ENCODE peak calls at places on chromosomes 5 and 9, in four cellular contexts. M is PC-9, H is WTC11, N is natural killer cell. W is an unnamed sample.

GRCh38 chr5:88732181-88732633 is 150.8 kb downstream of the MEF2C start:
- DNase-seq in N (no peak), M (no peak), H (no peak), W (no peak)

GRCh38 chr9:123645126-123645525 is 284.8 kb downstream of the DENND1A start:
- DNase-seq in N (no peak), M (no peak), H (no peak), W (no peak)

GRCh38 chr9:128633601-128634000 is 23.0 kb downstream of the DYNC2I2 start:
- DNase-seq in H (no peak), N (no peak), M (no peak), W (no peak)

GRCh38 chr9:71819115-71819739 is 50.9 kb upstream of the CEMIP2 start:
- DNase-seq in N (no peak), H (peak; percentile 23), M (peak; percentile 28), W (no peak)

GRCh38 chr5:30968971-30969370 is 224.5 kb upstream of the CDH6 start:
- DNase-seq in M (no peak), H (no peak), N (no peak), W (no peak)

GRCh38 chr9:138038244-138038671 is 160.7 kb downstream of the CACNA1B start:
- DNase-seq in H (no peak), M (no peak), N (no peak), W (peak; percentile 24)

GRCh38 chr5:56763711-56764466 is 51.5 kb upstream of the MAP3K1 start:
- DNase-seq in N (no peak), H (no peak), M (peak; percentile 83), W (no peak)

GRCh38 chr9:134634190-134634589 is 7.4 kb upstream of the COL5A1 start:
- DNase-seq in H (peak; percentile 4), M (no peak), N (no peak), W (no peak)

GRCh38 chr5:126972062-126972895 is 58.1 kb downstream of the MARCHF3 start:
- DNase-seq in M (no peak), N (peak; percentile 52), H (no peak), W (no peak)

GRCh38 chr5:95572016-95572415 is 17.1 kb downstream of the ARSK start:
- DNase-seq in N (no peak), H (no peak), M (no peak), W (no peak)

GRCh38 chr9:38652486-38652885 is 32.1 kb upstream of the ANKRD18A start:
- DNase-seq in N (no peak), H (no peak), M (no peak), W (no peak)

GRCh38 chr5:172389578-172390112 is 64.7 kb downstream of the SH3PXD2B start:
- DNase-seq in N (no peak), H (no peak), M (no peak), W (no peak)

GRCh38 chr9:37486256-37486615 is 488 bp downstream of the POLR1E start:
- DNase-seq in H (no peak), N (no peak), M (no peak), W (no peak)

GRCh38 chr5:352639-353598 is 31.4 kb downstream of the AHRR start:
- DNase-seq in N (no peak), M (no peak), H (no peak), W (no peak)

DNA sequence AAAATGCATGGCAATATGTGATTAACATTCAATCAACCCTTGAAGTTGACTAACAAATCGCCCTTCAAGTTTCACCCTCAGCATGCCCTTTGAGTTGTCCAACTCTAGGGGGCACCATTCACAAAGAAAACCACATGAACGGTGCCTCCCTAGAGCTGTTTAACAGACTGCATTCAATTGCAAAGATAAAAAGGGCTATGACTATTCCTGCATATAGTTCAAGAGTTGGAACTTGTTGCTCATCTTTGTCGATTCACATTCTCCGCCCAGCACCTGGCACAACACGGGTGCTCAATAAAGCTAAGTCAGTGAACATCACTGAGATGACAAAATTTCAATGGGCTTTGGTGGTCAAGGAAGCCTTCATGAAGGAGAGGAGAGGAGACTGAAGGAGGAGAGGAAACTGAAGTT is 69.6 kb upstream of the SLC30A5 start:
- DNase-seq in H (peak; percentile 20), M (peak; percentile 22), N (no peak), W (no peak)
- TF ChIP-seq CTCF in H (peak; percentile 66), M (peak; percentile 80), N (peak; percentile 28), W (peak; percentile 79)

DNA sequence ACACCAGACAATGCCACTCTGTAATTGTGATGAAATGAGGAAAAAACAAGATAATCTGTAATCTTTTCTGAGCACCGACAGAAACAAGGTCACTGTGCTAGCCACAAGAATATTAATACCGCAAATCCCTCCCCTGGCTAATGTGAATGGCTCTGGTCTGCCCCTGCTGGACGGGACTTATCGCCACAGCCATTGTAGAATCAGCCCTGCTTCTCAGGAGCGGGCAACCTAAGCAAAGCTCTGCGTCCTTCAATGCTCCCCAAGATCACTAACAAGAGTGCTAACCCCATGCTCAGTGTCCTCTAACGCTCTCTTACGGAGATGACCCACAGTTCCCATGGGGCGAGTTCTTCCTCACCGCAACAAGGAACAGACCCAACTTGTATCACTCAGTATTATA is 42.7 kb downstream of the OR2V1 start:
- DNase-seq in H (peak; percentile 62), N (no peak), M (no peak), W (no peak)
- TF ChIP-seq CTCF in H (no peak), N (no peak), M (peak; percentile 58), W (peak; percentile 68)

GRCh38 chr9:121895836-121896544 is 197.1 kb downstream of the TTLL11 start:
- DNase-seq in M (no peak), H (no peak), N (no peak), W (no peak)
- TF ChIP-seq CTCF in M (no peak), H (no peak), N (no peak), W (no peak)

GRCh38 chr5:77230727-77231469 is 20.4 kb downstream of the PDE8B start:
- DNase-seq in M (no peak), N (no peak), H (peak; percentile 28), W (no peak)
- TF ChIP-seq CTCF in M (peak; percentile 35), N (no peak), H (no peak), W (peak; percentile 49)

GRCh38 chr5:14665949-14666741 is 1.6 kb downstream of the OTULIN start:
- DNase-seq in M (no peak), N (peak; percentile 28), H (no peak), W (no peak)
- TF ChIP-seq CTCF in M (no peak), N (no peak), H (no peak), W (peak; percentile 64)

GRCh38 chr9:1709347-1709746 is 305.8 kb upstream of the SMARCA2 start:
- DNase-seq in H (no peak), M (no peak), N (no peak), W (no peak)
- TF ChIP-seq CTCF in H (no peak), M (peak; percentile 34), N (no peak), W (peak; percentile 51)

GRCh38 chr9:121720992-121721350 is 69.5 kb downstream of the DAB2IP start:
- DNase-seq in H (no peak), N (no peak), M (no peak), W (no peak)
- TF ChIP-seq CTCF in H (no peak), N (no peak), M (peak; percentile 42), W (no peak)

GRCh38 chr5:87109749-87110148 is 157.9 kb upstream of the RASA1 start:
- DNase-seq in M (no peak), N (no peak), H (no peak), W (no peak)

GRCh38 chr5:87103616-87104287 is 163.9 kb upstream of the RASA1 start:
- DNase-seq in H (no peak), M (no peak), N (no peak), W (no peak)

GRCh38 chr5:87102841-87103240 is 164.8 kb upstream of the RASA1 start:
- DNase-seq in H (no peak), M (no peak), N (no peak), W (no peak)

GRCh38 chr5:87101321-87101720 is 166.4 kb upstream of the RASA1 start:
- DNase-seq in N (no peak), H (no peak), M (no peak), W (no peak)

DNA sequence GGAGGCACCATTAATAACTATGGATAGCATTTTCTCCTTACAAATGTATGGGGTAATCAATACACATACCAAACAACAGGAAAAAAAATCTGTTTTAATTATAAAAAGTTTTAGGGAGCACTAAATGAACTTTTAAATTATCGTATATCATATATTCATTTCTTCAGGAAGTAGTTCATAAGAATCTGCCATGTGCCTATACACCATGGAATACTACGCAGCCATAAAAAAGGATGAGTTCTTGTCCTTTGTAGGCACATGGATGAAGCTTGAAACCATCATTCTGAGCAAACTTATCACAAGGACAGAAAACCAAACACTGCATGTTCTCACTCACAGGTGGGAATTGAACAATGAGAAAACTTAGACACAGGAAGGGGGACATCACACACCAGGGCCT is 162.1 kb upstream of the RASA1 start:
- DNase-seq in N (no peak), M (no peak), H (no peak), W (no peak)
- TF ChIP-seq CTCF in N (no peak), M (no peak), H (no peak), W (no peak)

GRCh38 chr5:59798862-59799667 is 94.5 kb downstream of the PDE4D start:
- DNase-seq in H (no peak), M (peak; percentile 31), N (no peak), W (no peak)

GRCh38 chr5:59795141-59795540 is 98.4 kb downstream of the PDE4D start:
- DNase-seq in N (no peak), M (no peak), H (no peak), W (no peak)

GRCh38 chr5:59799668-59800374 is 93.7 kb downstream of the PDE4D start:
- DNase-seq in N (no peak), M (peak; percentile 28), H (no peak), W (no peak)

DNA sequence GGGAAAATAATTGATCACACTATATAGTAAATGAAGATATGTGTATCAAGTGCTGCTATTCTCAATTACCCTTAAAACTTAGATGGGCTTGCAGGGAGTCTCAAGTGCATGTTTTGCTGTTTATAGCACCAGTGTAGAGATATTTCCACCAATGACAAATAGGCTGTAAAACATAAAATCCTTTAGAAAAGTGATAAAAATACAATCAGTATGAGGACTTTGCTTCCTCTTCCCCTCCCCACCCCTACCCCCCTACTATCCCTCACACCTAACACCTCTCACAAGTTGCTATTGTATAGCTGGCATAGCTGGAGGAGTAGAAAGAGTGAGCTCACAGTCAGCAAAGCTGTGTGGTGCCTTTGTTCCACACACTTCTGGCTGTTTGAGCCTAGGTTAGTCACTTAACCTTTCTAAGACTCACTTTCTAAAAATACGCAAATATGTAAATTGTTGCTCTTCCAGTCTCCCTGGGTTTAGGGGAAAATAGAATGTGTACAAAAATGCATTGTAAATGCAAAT is 93.1 kb downstream of the PDE4D start:
- DNase-seq in N (no peak), H (no peak), M (no peak), W (no peak)
- TF ChIP-seq CTCF in N (peak; percentile 43), H (no peak), M (peak; percentile 6), W (peak; percentile 8)

DNA sequence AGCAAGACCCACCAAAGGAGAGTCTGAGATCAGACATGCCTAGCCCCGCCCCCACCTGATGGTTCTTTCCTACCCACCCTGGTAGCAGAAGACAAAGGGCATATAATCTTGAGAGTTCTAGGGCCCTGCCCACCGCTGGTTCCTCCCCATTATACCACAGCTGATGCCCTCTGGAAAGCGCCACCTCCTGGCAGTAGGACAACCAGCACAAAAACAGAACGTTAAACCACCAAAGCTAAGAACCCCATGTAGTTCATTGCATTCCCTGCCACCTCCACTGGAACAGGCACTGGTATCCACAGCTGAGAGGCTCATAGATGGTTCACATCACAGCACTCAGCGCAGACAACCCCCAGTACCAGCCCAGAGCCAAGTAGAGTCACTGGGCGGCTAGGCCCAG is 81.2 kb upstream of the TRPC7 start:
- DNase-seq in N (no peak), H (no peak), M (no peak), W (no peak)
- TF ChIP-seq CTCF in N (no peak), H (no peak), M (no peak), W (no peak)

W was measured in type B pancreatic cell.